ENCODE peak calls at places on chromosomes 11 and 22, in ten cellular contexts. W is neural progenitor cell, E is fibroblast of mammary gland, Z is SJSA1, M is lower lobe of right lung, X is skeletal muscle cell, Y is cardiac fibroblast, U is BE2C, P is osteoblast, S is astrocyte of the cerebellum. J is an unnamed sample.

GRCh38 chr22:28674121-28674563 is 5.5 kb downstream of the TTC28 start:
- DNase-seq in P (peak), X (no peak), M (no peak), S (peak), E (peak), Z (peak), W (no peak), Y (peak), U (no peak), J (no peak)

GRCh38 chr11:35237860-35238715 is 99.1 kb downstream of the CD44 start:
- DNase-seq in Y (peak), Z (peak), S (no peak), X (no peak), E (peak), P (no peak), M (no peak), W (peak), U (peak), J (no peak)

GRCh38 chr22:40463727-40464126 is 93.3 kb downstream of the SGSM3 start:
- DNase-seq in Z (no peak), E (no peak), W (no peak), M (no peak), Y (no peak), P (no peak), S (no peak), X (no peak), U (no peak), J (no peak)

GRCh38 chr11:16587670-16588069 is 150.8 kb upstream of the C11orf58 start:
- DNase-seq in P (peak), X (no peak), U (no peak), E (no peak), Z (no peak), M (no peak), S (no peak), Y (no peak), W (no peak), J (no peak)

GRCh38 chr11:94968334-94968958 is 4.9 kb downstream of the CWC15 start:
- DNase-seq in S (peak), P (peak), M (no peak), Y (peak), Z (no peak), X (no peak), W (no peak), U (no peak), E (peak), J (no peak)

GRCh38 chr11:1504581-1505290 is 18.2 kb upstream of the MOB2 start:
- DNase-seq in P (peak), Z (no peak), X (no peak), W (no peak), Y (no peak), E (no peak), M (peak), U (no peak), S (no peak), J (no peak)

GRCh38 chr22:37193629-37194191 is 5.7 kb upstream of the C1QTNF6 start:
- DNase-seq in X (no peak), Z (peak), E (peak), W (no peak), M (peak), S (no peak), P (peak), Y (peak), U (peak), J (no peak)

GRCh38 chr22:18044548-18045271 is 20.3 kb upstream of the MICAL3 start:
- DNase-seq in Z (no peak), W (no peak), X (no peak), S (no peak), E (peak), M (no peak), U (no peak), P (peak), Y (peak), J (no peak)

GRCh38 chr11:106668147-106668546 is 350.1 kb downstream of the GUCY1A2 start:
- DNase-seq in Z (no peak), S (peak), X (no peak), U (no peak), Y (peak), P (no peak), E (peak), M (no peak), W (no peak), J (peak)

GRCh38 chr22:43789452-43789851 is 22.7 kb downstream of the EFCAB6 start:
- DNase-seq in Y (peak), P (peak), M (no peak), Z (peak), E (peak), U (peak), W (no peak), S (peak), X (peak), J (peak)

GRCh38 chr11:115659061-115659963 is 155.1 kb upstream of the CADM1 start:
- DNase-seq in M (peak), Z (no peak), X (no peak), U (no peak), E (no peak), W (peak), P (no peak), Y (no peak), S (no peak), J (no peak)

GRCh38 chr11:31160504-31161422 is 208.8 kb downstream of the DCDC1 start:
- DNase-seq in M (no peak), X (no peak), Y (peak), P (no peak), W (peak), S (no peak), Z (no peak), U (no peak), E (peak), J (no peak)

GRCh38 chr22:22720201-22720723 is 75.8 kb downstream of the GGTLC2 start:
- DNase-seq in S (no peak), M (no peak), Z (peak), Y (peak), U (peak), W (peak), P (peak), E (peak), X (peak), J (no peak)
- H3K4me3 ChIP-seq in S (no peak), M (no peak), Z (no peak), Y (no peak), U (no peak), W (no peak), P (no peak), E (no peak), X (no peak), J (no peak)

DNA sequence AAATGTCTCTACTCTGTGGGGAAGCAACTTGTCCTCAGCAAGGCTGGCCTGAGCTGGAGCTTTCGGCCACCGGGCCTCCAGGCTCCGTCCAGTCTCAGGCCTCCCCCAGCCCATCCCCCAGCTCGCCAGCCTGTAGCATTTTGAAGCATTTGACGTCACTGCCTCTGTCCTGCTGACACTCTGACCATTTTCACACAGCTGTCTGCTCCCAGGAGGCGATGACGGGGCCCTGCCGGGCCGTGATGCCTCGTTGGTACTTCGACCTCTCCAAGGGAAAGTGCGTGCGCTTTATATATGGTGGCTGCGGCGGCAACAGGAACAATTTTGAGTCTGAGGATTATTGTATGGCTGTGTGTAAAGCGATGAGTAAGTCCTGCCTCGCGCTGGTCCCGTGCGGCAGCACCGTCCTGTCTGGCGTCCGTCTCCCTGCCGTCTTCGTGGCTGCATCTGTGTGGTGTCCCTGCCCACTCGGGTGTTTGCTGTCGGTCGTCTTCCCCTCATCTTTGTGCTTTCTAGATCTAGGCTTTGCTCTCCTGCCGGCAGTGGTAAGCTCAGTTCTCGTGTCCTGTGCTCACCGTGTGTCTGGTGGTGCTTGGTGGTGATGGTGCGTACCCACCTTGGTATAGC is 36.1 kb upstream of the ST14 start:
- DNase-seq in U (no peak), S (no peak), X (no peak), P (no peak), W (no peak), Y (no peak), M (no peak), Z (no peak), E (no peak), J (no peak)
- H3K4me3 ChIP-seq in U (no peak), S (no peak), X (no peak), P (no peak), W (no peak), Y (no peak), M (no peak), Z (no peak), E (no peak), J (no peak)

DNA sequence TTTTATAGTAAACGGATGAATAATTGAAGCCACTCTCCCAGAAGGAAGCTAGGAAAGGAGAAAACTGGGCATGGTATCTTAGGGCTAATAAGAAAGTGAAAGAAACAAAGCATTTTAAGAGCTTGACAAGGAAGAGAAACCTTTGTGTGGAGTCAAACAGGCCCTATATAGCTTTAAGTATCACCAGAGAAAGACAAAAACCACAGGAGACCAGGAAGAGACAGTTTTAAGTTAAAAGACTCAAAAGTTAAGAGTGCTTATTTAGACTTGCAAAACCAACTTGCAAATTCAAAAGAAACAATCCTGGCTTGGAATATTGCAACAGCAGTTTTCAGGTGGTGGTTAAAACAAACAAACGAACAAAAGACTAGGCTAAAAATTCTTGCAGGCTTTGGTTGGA is 3.4 kb downstream of the PAK1 start:
- DNase-seq in U (no peak), E (no peak), X (no peak), W (no peak), S (no peak), Y (no peak), Z (no peak), P (no peak), M (no peak), J (no peak)
- H3K4me3 ChIP-seq in U (no peak), E (no peak), X (no peak), W (peak), S (no peak), Y (no peak), Z (no peak), P (no peak), M (no peak), J (no peak)

GRCh38 chr11:32333335-32333991 is 101.9 kb downstream of the WT1 start:
- DNase-seq in P (peak), X (no peak), U (no peak), E (peak), W (peak), M (peak), S (peak), Z (no peak), Y (peak), J (no peak)
- H3K4me3 ChIP-seq in P (peak), X (peak), U (no peak), E (peak), W (peak), M (peak), S (peak), Z (no peak), Y (peak), J (peak)

GRCh38 chr11:96180341-96180740 is 162.7 kb downstream of the MAML2 start:
- DNase-seq in Y (no peak), E (no peak), P (no peak), W (no peak), M (no peak), X (no peak), Z (no peak), U (no peak), S (no peak), J (no peak)
- H3K4me3 ChIP-seq in Y (no peak), E (no peak), P (no peak), W (no peak), M (no peak), X (no peak), Z (no peak), U (no peak), S (no peak), J (no peak)

GRCh38 chr11:58003591-58003990 is 20.1 kb upstream of the OR9Q1 start:
- DNase-seq in Y (no peak), W (no peak), X (no peak), U (no peak), P (no peak), M (no peak), Z (no peak), E (no peak), S (no peak), J (no peak)
- H3K4me3 ChIP-seq in Y (no peak), W (no peak), X (no peak), U (no peak), P (no peak), M (no peak), Z (no peak), E (no peak), S (no peak), J (no peak)

GRCh38 chr22:19969141-19969928 is 27.7 kb upstream of the TXNRD2 start:
- DNase-seq in E (no peak), S (no peak), P (peak), Y (no peak), Z (no peak), M (no peak), X (no peak), U (no peak), W (no peak), J (no peak)
- H3K4me3 ChIP-seq in E (no peak), S (no peak), P (no peak), Y (no peak), Z (no peak), M (no peak), X (no peak), U (no peak), W (no peak), J (no peak)

J was measured in AG09309.